ENCODE peak calls at places on chromosomes 5 and 9, in six cellular contexts. T is IMR-90; O is ovary; E is fibroblast of lung; L is cardiac muscle cell; C is CD4-positive, alpha-beta memory T cell. A is an unnamed sample.

GRCh38 chr5:98016771-98017170 is 756.7 kb upstream of the RGMB start:
- DNase-seq in T (peak; percentile 41), O (no peak), E (peak; percentile 3), L (peak; percentile 28), C (no peak), A (no peak)

GRCh38 chr9:86485359-86485758 is 131.1 kb upstream of the TUT7 start:
- DNase-seq in T (no peak), O (no peak), E (no peak), L (no peak), C (no peak), A (no peak)

GRCh38 chr5:139678283-139678613 is 30.1 kb downstream of the CXXC5 start:
- DNase-seq in T (no peak), O (no peak), E (no peak), L (no peak), C (no peak), A (no peak)

GRCh38 chr9:128706045-128706444 is 3.7 kb downstream of the PKN3 start:
- DNase-seq in T (no peak), O (no peak), E (no peak), L (no peak), C (no peak), A (no peak)

GRCh38 chr9:35136866-35137265 is 21.2 kb upstream of the ATOSB start:
- DNase-seq in T (no peak), O (no peak), E (no peak), L (peak; percentile 15), C (no peak), A (no peak)

GRCh38 chr5:68227532-68228160 is 12.1 kb downstream of the PIK3R1 start:
- DNase-seq in T (no peak), O (no peak), E (no peak), L (no peak), C (no peak), A (no peak)

GRCh38 chr5:179553875-179554274 is 3.5 kb downstream of the RUFY1 start:
- DNase-seq in T (peak; percentile 84), O (no peak), E (peak; percentile 77), L (peak; percentile 65), C (no peak), A (no peak)

GRCh38 chr5:73031839-73032238 is 76.0 kb downstream of the FCHO2 start:
- DNase-seq in T (peak; percentile 91), O (no peak), E (peak; percentile 84), L (peak; percentile 75), C (no peak), A (no peak)

GRCh38 chr5:115398726-115399125 is 102.3 kb upstream of the CCDC112 start:
- DNase-seq in T (peak; percentile 94), O (no peak), E (peak; percentile 95), L (peak; percentile 91), C (no peak), A (no peak)

GRCh38 chr5:157571357-157571827 is 4.2 kb downstream of the ADAM19 start:
- DNase-seq in T (peak; percentile 77), O (no peak), E (peak; percentile 94), L (peak; percentile 65), C (peak; percentile 48), A (no peak)

GRCh38 chr9:122364783-122365150 is 6.1 kb upstream of the PTGS1 start:
- DNase-seq in T (peak; percentile 44), O (no peak), E (no peak), L (peak; percentile 61), C (no peak), A (no peak)

GRCh38 chr9:114682846-114683245 is 854 bp upstream of the TEX48 start:
- DNase-seq in T (peak; percentile 21), O (no peak), E (peak; percentile 49), L (no peak), C (no peak), A (no peak)

GRCh38 chr5:11390369-11390768 is 513.9 kb downstream of the CTNND2 start:
- DNase-seq in T (no peak), O (no peak), E (peak; percentile 79), L (no peak), C (no peak), A (no peak)

GRCh38 chr9:84970432-84970831 is 300.9 kb downstream of the NTRK2 start:
- DNase-seq in T (no peak), O (no peak), E (peak; percentile 20), L (no peak), C (no peak), A (no peak)

GRCh38 chr9:84978761-84979160 is 309.2 kb downstream of the NTRK2 start:
- DNase-seq in T (no peak), O (no peak), E (no peak), L (no peak), C (no peak), A (no peak)

GRCh38 chr9:84975926-84976325 is 306.4 kb downstream of the NTRK2 start:
- DNase-seq in T (no peak), O (no peak), E (peak; percentile 64), L (no peak), C (no peak), A (no peak)

GRCh38 chr9:84974258-84974657 is 304.7 kb downstream of the NTRK2 start:
- DNase-seq in T (no peak), O (no peak), E (no peak), L (no peak), C (no peak), A (no peak)

DNA sequence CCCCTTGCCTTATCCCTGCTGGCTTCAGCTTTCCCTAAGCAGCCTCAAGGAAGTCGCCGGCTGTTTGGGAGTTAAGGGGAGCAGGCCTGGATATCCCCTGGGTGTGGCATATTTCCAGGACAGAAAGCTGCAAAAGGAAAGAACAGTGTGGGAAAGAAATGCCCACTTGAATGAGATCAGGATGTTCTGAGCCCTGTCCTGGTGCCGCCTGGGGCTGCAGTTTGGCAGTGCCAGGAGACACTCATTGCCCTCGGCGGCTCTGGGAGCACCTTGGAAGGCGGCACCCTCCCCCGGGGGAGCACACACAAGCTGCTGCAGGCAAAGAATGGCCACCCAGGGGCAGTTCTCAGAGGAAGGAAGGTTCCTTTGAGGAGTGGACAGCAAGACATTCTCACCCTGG is 305.3 kb downstream of the NTRK2 start:
- DNase-seq in T (no peak), O (no peak), E (no peak), L (no peak), C (no peak), A (no peak)
- H3K27ac ChIP-seq in T (no peak overlapping the region), O (no peak overlapping the region), E (no peak overlapping the region), L (no peak overlapping the region), C (no peak overlapping the region), A (no peak overlapping the region)

GRCh38 chr5:80238078-80238477 is 17.8 kb downstream of the SERINC5 start:
- DNase-seq in T (no peak), O (no peak), E (no peak), L (no peak), C (peak; percentile 39), A (no peak)

GRCh38 chr5:80238778-80239679 is 16.8 kb downstream of the SERINC5 start:
- DNase-seq in T (peak; percentile 61), O (peak; percentile 57), E (peak; percentile 83), L (peak; percentile 75), C (no peak), A (peak; percentile 72)

GRCh38 chr5:80237243-80237642 is 18.6 kb downstream of the SERINC5 start:
- DNase-seq in T (no peak), O (no peak), E (no peak), L (no peak), C (no peak), A (no peak)

GRCh38 chr5:80240368-80240986 is 15.4 kb downstream of the SERINC5 start:
- DNase-seq in T (no peak), O (no peak), E (no peak), L (no peak), C (no peak), A (no peak)

GRCh38 chr5:80239680-80240367 is 16.0 kb downstream of the SERINC5 start:
- DNase-seq in T (peak; percentile 64), O (no peak), E (peak; percentile 91), L (peak; percentile 32), C (no peak), A (no peak)
- H3K4me1 ChIP-seq in T (peaks cover 6% of the 10 kb centered on the region), O (peaks cover 13% of the 10 kb centered on the region), E (peaks cover 5% of the 10 kb centered on the region), L (peaks cover 14% of the 10 kb centered on the region), C (peaks cover 72% of the 10 kb centered on the region), A (peaks cover 27% of the 10 kb centered on the region)

GRCh38 chr9:32783168-32783891 is at the start of gene TMEM215:
- DNase-seq in T (no peak), O (no peak), E (peak; percentile 13), L (peak; percentile 3), C (no peak), A (no peak)
- H3K4me3 ChIP-seq in T (no peak within 1 kb of the TSS), O (no peak within 1 kb of the TSS), E (no peak within 1 kb of the TSS), L (peak within 1 kb of the TSS; percentile 23), C (no peak within 1 kb of the TSS), A (peak within 1 kb of the TSS; percentile 39)

DNA sequence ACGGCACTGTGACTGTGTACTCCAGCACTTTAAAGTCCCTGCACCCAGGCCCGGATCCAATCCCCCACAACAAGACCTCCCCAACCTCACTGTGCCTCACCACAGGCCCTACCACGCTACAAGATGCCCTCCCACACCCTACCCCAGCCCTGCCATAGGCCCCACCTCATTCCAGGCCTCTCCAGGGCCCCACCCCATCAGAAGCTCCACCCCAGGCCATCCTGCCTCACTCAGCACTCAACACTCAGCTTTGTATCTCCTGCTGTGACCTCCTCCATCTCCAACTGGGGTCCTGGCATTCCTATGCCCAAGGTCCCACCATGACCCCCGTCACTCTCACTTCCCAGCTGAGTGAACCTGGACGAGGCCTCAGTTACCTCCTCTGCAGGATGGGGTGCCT is 38.8 kb downstream of the BARX1 start:
- DNase-seq in T (no peak), O (no peak), E (no peak), L (no peak), C (no peak), A (no peak)
- H3K27ac ChIP-seq in T (no peak overlapping the region), O (no peak overlapping the region), E (no peak overlapping the region), L (no peak overlapping the region), C (no peak overlapping the region), A (no peak overlapping the region)

GRCh38 chr5:133998807-133999206 is 6.0 kb downstream of the VDAC1 start:
- DNase-seq in T (no peak), O (no peak), E (no peak), L (no peak), C (no peak), A (no peak)
- H3K4me1 ChIP-seq in T (peaks cover 45% of the 10 kb centered on the region), O (peaks cover 23% of the 10 kb centered on the region), E (peaks cover 25% of the 10 kb centered on the region), L (peaks cover 38% of the 10 kb centered on the region), C (peaks cover 77% of the 10 kb centered on the region), A (peaks cover 100% of the 10 kb centered on the region)

GRCh38 chr5:133714161-133714915 is 102.0 kb upstream of the FSTL4 start:
- DNase-seq in T (no peak), O (no peak), E (peak; percentile 87), L (no peak), C (no peak), A (no peak)
- H3K4me3 ChIP-seq in T (no peak overlapping the region), O (no peak overlapping the region), E (no peak overlapping the region), L (no peak overlapping the region), C (no peak overlapping the region), A (no peak overlapping the region)

GRCh38 chr9:75855509-75855908 is 35.0 kb upstream of the PCSK5 start:
- DNase-seq in T (peak; percentile 4), O (peak; percentile 35), E (no peak), L (peak; percentile 20), C (no peak), A (no peak)
- H3K27ac ChIP-seq in T (no peak overlapping the region), O (no peak overlapping the region), E (no peak overlapping the region), L (no peak overlapping the region), C (no peak overlapping the region), A (no peak overlapping the region)

A was measured in left ventricle myocardium inferior.